ENCODE peak calls at places on chromosome 17, in nine cellular contexts. Y is uterus; C is esophagus muscularis mucosa; S is DND-41; T is WERI-Rb-1; K is ovary; R is CD8-positive, alpha-beta T cell; H is fibroblast of lung; X is left ventricle myocardium inferior. J is an unnamed sample.

GRCh38 chr17:47895254-47895855 is 681 bp upstream of the SP2 start:
- DNase-seq in Y (no peak), C (peak; percentile 93), S (no peak), T (peak; percentile 58), K (peak; percentile 50), R (no peak), H (peak; percentile 34), X (no peak), J (no peak)

GRCh38 chr17:79835953-79836951 is 3.0 kb downstream of the CBX4 start:
- DNase-seq in Y (no peak), C (no peak), S (peak; percentile 43), T (peak; percentile 70), K (no peak), R (no peak), H (peak; percentile 63), X (no peak), J (peak; percentile 94)

GRCh38 chr17:1298616-1299015 is 19.2 kb downstream of the TRARG1 start:
- DNase-seq in Y (no peak), C (no peak), S (no peak), T (peak; percentile 36), K (no peak), R (no peak), H (no peak), X (no peak), J (peak; percentile 92)

GRCh38 chr17:63480826-63481487 is 4.1 kb downstream of the ACE start:
- DNase-seq in Y (no peak), C (no peak), S (no peak), T (no peak), K (no peak), R (no peak), H (no peak), X (no peak), J (peak; percentile 48)

GRCh38 chr17:4003501-4004421 is 39.5 kb upstream of the ATP2A3 start:
- DNase-seq in Y (no peak), C (no peak), S (no peak), T (no peak), K (no peak), R (no peak), H (no peak), X (no peak), J (peak; percentile 87)

GRCh38 chr17:59487161-59487873 is 78.1 kb upstream of the DHX40 start:
- DNase-seq in Y (no peak), C (no peak), S (no peak), T (peak; percentile 32), K (no peak), R (no peak), H (no peak), X (no peak), J (no peak)

GRCh38 chr17:29384901-29385300 is 5.3 kb upstream of the TAOK1 start:
- DNase-seq in Y (no peak), C (no peak), S (no peak), T (no peak), K (no peak), R (no peak), H (no peak), X (no peak), J (no peak)

GRCh38 chr17:43338886-43339516 is 59.8 kb upstream of the ARL4D start:
- DNase-seq in Y (peak; percentile 59), C (no peak), S (peak; percentile 67), T (peak; percentile 87), K (peak; percentile 41), R (peak; percentile 39), H (peak; percentile 61), X (peak; percentile 71), J (no peak)

GRCh38 chr17:40065041-40065770 is 2.4 kb downstream of the THRA start:
- DNase-seq in Y (no peak), C (no peak), S (no peak), T (no peak), K (peak; percentile 52), R (no peak), H (peak; percentile 53), X (peak; percentile 37), J (peak; percentile 69)

GRCh38 chr17:40063915-40064531 is 1.3 kb downstream of the THRA start:
- DNase-seq in Y (no peak), C (no peak), S (no peak), T (no peak), K (no peak), R (no peak), H (no peak), X (no peak), J (peak; percentile 29)

GRCh38 chr17:40068129-40068581 is 5.4 kb downstream of the THRA start:
- DNase-seq in Y (no peak), C (no peak), S (no peak), T (no peak), K (peak; percentile 41), R (no peak), H (no peak), X (no peak), J (no peak)

GRCh38 chr17:40067710-40068109 is 4.9 kb downstream of the THRA start:
- DNase-seq in Y (no peak), C (no peak), S (no peak), T (no peak), K (no peak), R (no peak), H (no peak), X (no peak), J (no peak)

DNA sequence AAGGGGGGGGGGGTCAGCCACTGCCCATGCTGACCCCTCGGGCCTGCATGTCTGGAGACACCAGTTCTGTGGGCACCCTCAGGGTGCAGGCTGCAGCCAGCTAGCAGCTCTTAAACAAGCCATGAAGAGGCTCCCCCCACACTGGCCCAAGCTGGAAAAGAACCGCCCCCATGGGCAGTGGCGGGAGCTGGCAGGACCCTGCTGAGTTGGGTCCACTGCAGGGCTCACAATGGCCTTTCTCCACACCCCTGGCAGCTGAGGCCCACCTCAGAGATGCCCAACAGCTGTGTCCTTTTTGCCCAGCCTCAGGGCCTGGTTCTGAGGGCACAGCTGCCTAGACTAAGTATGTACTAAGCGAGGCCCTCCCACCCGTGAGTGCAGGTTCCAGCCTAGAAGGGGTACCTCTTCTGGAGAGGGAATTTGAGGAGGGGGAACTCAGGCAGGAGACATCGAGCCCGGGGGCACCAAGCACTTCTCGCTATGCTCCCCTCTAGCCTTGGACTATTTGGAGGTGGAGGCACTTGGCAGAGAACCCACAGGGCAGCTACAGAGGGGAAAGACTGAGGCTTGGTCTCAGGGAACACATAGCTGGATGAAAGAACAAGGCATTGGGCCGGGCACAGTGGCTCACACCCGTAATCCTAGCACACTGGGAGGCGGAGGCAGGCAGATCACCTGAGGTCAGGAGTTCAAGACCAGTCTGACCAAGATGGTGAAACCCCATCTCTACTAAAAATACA is 3.2 kb downstream of the THRA start:
- DNase-seq in Y (no peak), C (no peak), S (no peak), T (no peak), K (no peak), R (no peak), H (no peak), X (no peak), J (no peak)
- H3K4me3 ChIP-seq in Y (peak overlapping the region; percentile 100), C (peak overlapping the region; percentile 100), S (no peak overlapping the region), T (no peak overlapping the region), K (peak overlapping the region; percentile 63), R (no peak overlapping the region), H (no peak overlapping the region), X (peak overlapping the region; percentile 90), J (no peak overlapping the region)

DNA sequence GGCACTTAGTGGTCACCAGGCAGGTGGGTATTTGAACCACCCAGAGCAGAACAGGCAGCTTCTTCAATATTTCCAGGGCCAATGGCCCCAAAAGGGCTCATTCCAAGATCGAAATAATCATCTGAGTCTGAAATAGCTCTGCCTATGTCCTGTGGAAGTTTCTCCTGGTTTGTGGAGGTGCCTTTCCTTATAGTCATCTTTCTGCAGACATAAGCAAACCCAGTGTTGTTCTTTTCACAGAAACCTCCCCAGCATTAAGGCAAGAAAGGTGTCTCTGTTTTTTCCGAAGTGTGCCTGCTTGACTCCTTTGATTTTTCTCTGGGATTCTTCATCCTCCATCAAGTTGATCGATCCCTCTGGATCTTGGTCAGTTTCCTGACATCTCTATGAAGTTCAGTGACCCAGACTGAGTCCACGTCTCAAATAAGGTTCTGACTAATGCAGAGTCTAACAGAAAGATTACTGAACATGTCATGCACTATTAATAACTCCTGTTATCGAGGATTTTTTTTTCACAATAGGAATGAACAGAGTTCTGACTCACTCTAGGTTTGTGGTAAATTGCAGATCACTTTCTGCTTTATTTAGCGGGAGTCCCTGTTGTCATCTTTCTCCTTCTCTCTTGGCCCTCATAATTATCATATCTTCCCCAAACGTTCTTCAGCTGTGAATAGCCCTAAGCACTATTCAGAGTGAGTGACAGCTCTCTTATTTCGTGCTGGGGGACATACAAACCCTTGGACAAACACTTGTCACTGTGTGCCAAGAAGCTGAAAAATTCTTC is 1.5 kb downstream of the LRRC3C start:
- DNase-seq in Y (no peak), C (no peak), S (no peak), T (no peak), K (no peak), R (no peak), H (peak; percentile 89), X (no peak), J (no peak)
- H3K4me3 ChIP-seq in Y (peak overlapping the region; percentile 76), C (peak overlapping the region; percentile 91), S (peak overlapping the region; percentile 97), T (no peak overlapping the region), K (peak overlapping the region; percentile 96), R (no peak overlapping the region), H (no peak overlapping the region), X (peak overlapping the region; percentile 87), J (no peak overlapping the region)

GRCh38 chr17:49260922-49261291 is 30.3 kb upstream of the PHOSPHO1 start:
- DNase-seq in Y (no peak), C (no peak), S (no peak), T (no peak), K (no peak), R (no peak), H (no peak), X (no peak), J (no peak)

GRCh38 chr17:49257296-49257695 is 26.7 kb upstream of the PHOSPHO1 start:
- DNase-seq in Y (no peak), C (no peak), S (no peak), T (no peak), K (no peak), R (no peak), H (no peak), X (no peak), J (no peak)

GRCh38 chr17:49254066-49254465 is 23.5 kb upstream of the PHOSPHO1 start:
- DNase-seq in Y (no peak), C (no peak), S (no peak), T (no peak), K (no peak), R (no peak), H (no peak), X (no peak), J (no peak)

GRCh38 chr17:49260011-49260921 is 29.7 kb upstream of the PHOSPHO1 start:
- DNase-seq in Y (peak; percentile 31), C (no peak), S (no peak), T (peak; percentile 56), K (peak; percentile 10), R (peak; percentile 13), H (peak; percentile 82), X (peak; percentile 68), J (peak; percentile 83)

GRCh38 chr17:49259663-49260010 is 29.1 kb upstream of the PHOSPHO1 start:
- DNase-seq in Y (no peak), C (no peak), S (no peak), T (no peak), K (no peak), R (no peak), H (no peak), X (no peak), J (no peak)
- H3K4me3 ChIP-seq in Y (peak overlapping the region; percentile 27), C (peak overlapping the region; percentile 65), S (no peak overlapping the region), T (peak overlapping the region; percentile 56), K (peak overlapping the region; percentile 23), R (peak overlapping the region; percentile 66), H (peak overlapping the region; percentile 40), X (peak overlapping the region; percentile 66), J (peak overlapping the region; percentile 52)

GRCh38 chr17:78781339-78782304 is at the start of gene CYTH1:
- DNase-seq in Y (peak; percentile 50), C (no peak), S (peak; percentile 41), T (peak; percentile 51), K (peak; percentile 43), R (no peak), H (no peak), X (peak; percentile 63), J (peak; percentile 76)

GRCh38 chr17:78779848-78780247 is 2.2 kb downstream of the CYTH1 start:
- DNase-seq in Y (no peak), C (no peak), S (no peak), T (no peak), K (no peak), R (peak; percentile 55), H (no peak), X (no peak), J (no peak)

GRCh38 chr17:78780852-78781338 is 1.2 kb downstream of the CYTH1 start:
- DNase-seq in Y (no peak), C (no peak), S (no peak), T (no peak), K (no peak), R (no peak), H (peak; percentile 40), X (no peak), J (no peak)

GRCh38 chr17:78777886-78778285 is 4.2 kb downstream of the CYTH1 start:
- DNase-seq in Y (no peak), C (no peak), S (no peak), T (peak; percentile 6), K (no peak), R (no peak), H (no peak), X (no peak), J (no peak)

DNA sequence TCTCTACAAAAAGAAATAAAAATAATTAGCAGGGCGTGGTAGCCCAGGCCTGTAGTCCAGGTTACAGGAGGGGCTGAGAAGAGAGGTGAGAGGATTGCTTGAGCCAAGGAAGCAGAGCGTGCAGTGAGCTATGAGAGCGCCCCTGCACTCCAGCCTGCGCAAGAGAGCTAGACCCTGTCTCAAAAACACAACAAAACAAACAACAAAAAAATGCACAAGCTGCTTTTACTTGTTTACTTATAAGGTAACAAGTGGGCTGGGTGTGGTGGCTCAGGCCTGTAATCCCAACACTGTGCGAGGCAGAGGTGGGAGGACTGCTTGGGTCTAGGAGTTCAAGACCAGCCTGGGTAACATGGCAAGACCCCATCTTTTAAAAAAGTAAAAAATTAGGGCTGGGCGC is 1.7 kb downstream of the CYTH1 start:
- DNase-seq in Y (no peak), C (no peak), S (no peak), T (no peak), K (no peak), R (no peak), H (no peak), X (no peak), J (no peak)
- H3K4me3 ChIP-seq in Y (no peak overlapping the region), C (peak overlapping the region; percentile 92), S (no peak overlapping the region), T (peak overlapping the region; percentile 85), K (no peak overlapping the region), R (peak overlapping the region; percentile 61), H (no peak overlapping the region), X (peak overlapping the region; percentile 98), J (no peak overlapping the region)